ENCODE peak calls at places on chromosomes 3 and 15, in seven cellular contexts. O is left ventricle myocardium inferior; P is PC-9; J is fibroblast of lung; T is H9; A is CD4-positive, CD25-positive, alpha-beta regulatory T cell; M is GM23248. X is an unnamed sample.

GRCh38 chr3:194089357-194090177 is 46.4 kb upstream of the HES1 start:
- DNase-seq in O (peak), P (peak), J (peak), T (peak), A (no peak), M (peak), X (peak)

GRCh38 chr3:108331792-108332191 is 35.4 kb downstream of the HHLA2 start:
- DNase-seq in O (no peak), P (no peak), J (no peak), T (no peak), A (no peak), M (no peak), X (no peak)

GRCh38 chr15:66673410-66674322 is 28.4 kb upstream of the SMAD6 start:
- DNase-seq in O (peak), P (no peak), J (no peak), T (peak), A (no peak), M (peak), X (no peak)

GRCh38 chr3:59313365-59313764 is 263.5 kb upstream of the CFAP20DC start:
- DNase-seq in O (peak), P (no peak), J (peak), T (peak), A (peak), M (peak), X (no peak)

GRCh38 chr3:70748593-70748992 is 436.2 kb upstream of the MDFIC2 start:
- DNase-seq in O (no peak), P (no peak), J (no peak), T (peak), A (no peak), M (no peak), X (no peak)

GRCh38 chr15:70627734-70628541 is 135.4 kb downstream of the UACA start:
- DNase-seq in O (no peak), P (no peak), J (no peak), T (no peak), A (no peak), M (peak), X (no peak)

GRCh38 chr3:115071611-115072010 is 75.5 kb downstream of the ZBTB20 start:
- DNase-seq in O (no peak), P (no peak), J (no peak), T (no peak), A (no peak), M (peak), X (no peak)

GRCh38 chr3:156106721-156107373 is 13.5 kb upstream of the KCNAB1 start:
- DNase-seq in O (no peak), P (no peak), J (no peak), T (peak), A (no peak), M (no peak), X (no peak)

GRCh38 chr3:156535162-156535627 is 19.7 kb downstream of the SSR3 start:
- DNase-seq in O (peak), P (peak), J (peak), T (no peak), A (no peak), M (peak), X (peak)

GRCh38 chr3:5051772-5052171 is 70.3 kb upstream of the ARL8B start:
- DNase-seq in O (no peak), P (no peak), J (no peak), T (no peak), A (no peak), M (peak), X (no peak)

GRCh38 chr15:67063689-67064606 is 1.5 kb upstream of the SMAD3 start:
- DNase-seq in O (peak), P (peak), J (no peak), T (peak), A (no peak), M (no peak), X (no peak)

GRCh38 chr3:151278223-151278622 is at the start of gene P2RY14:
- DNase-seq in O (no peak), P (no peak), J (no peak), T (no peak), A (no peak), M (no peak), X (no peak)

GRCh38 chr3:141360888-141361598 is 7.3 kb upstream of the ZBTB38 start:
- DNase-seq in O (no peak), P (peak), J (peak), T (no peak), A (peak), M (peak), X (no peak)

GRCh38 chr3:197298858-197299854 is 744 bp upstream of the DLG1 start:
- DNase-seq in O (peak), P (peak), J (no peak), T (peak), A (no peak), M (peak), X (no peak)

GRCh38 chr3:9902372-9903237 is at the start of gene IL17RE:
- DNase-seq in O (no peak), P (peak), J (no peak), T (peak), A (no peak), M (no peak), X (peak)

GRCh38 chr15:88918738-88919137 is 5.6 kb upstream of the MFGE8 start:
- DNase-seq in O (peak), P (peak), J (peak), T (no peak), A (no peak), M (peak), X (no peak)

GRCh38 chr3:48186993-48187578 is 1.1 kb downstream of the CDC25A start:
- DNase-seq in O (no peak), P (no peak), J (peak), T (no peak), A (no peak), M (peak), X (no peak)

GRCh38 chr15:63357657-63358161 is 23.9 kb downstream of the CA12 start:
- DNase-seq in O (no peak), P (no peak), J (no peak), T (no peak), A (no peak), M (no peak), X (no peak)

GRCh38 chr3:195895900-195896360 is 12.4 kb downstream of the TNK2 start:
- DNase-seq in O (peak), P (peak), J (peak), T (no peak), A (peak), M (peak), X (no peak)

GRCh38 chr15:38253448-38253847 is 812 bp downstream of the SPRED1 start:
- DNase-seq in O (no peak), P (peak), J (peak), T (no peak), A (no peak), M (peak), X (no peak)

GRCh38 chr3:149489060-149489690 is 14.7 kb downstream of the TM4SF4 start:
- DNase-seq in O (no peak), P (no peak), J (no peak), T (peak), A (no peak), M (peak), X (no peak)

GRCh38 chr3:38141952-38142273 is 3.5 kb downstream of the MYD88 start:
- DNase-seq in O (no peak), P (peak), J (no peak), T (no peak), A (no peak), M (no peak), X (no peak)

GRCh38 chr15:99504071-99504822 is 61.5 kb upstream of the MEF2A start:
- DNase-seq in O (no peak), P (no peak), J (no peak), T (no peak), A (no peak), M (no peak), X (no peak)

GRCh38 chr15:66631616-66632263 is 65.9 kb upstream of the LCTL start:
- DNase-seq in O (no peak), P (no peak), J (no peak), T (no peak), A (no peak), M (no peak), X (no peak)

GRCh38 chr3:160739079-160739478 is 17.0 kb upstream of the PPM1L start:
- DNase-seq in O (peak), P (no peak), J (no peak), T (no peak), A (no peak), M (peak), X (no peak)

GRCh38 chr15:23035964-23036566 is 3.3 kb downstream of the TUBGCP5 start:
- DNase-seq in O (no peak), P (peak), J (peak), T (peak), A (peak), M (peak), X (no peak)

GRCh38 chr3:85384372-85384771 is 425.6 kb downstream of the CADM2 start:
- DNase-seq in O (no peak), P (no peak), J (no peak), T (no peak), A (no peak), M (no peak), X (no peak)

GRCh38 chr15:80531388-80532184 is 127.4 kb downstream of the ARNT2 start:
- DNase-seq in O (no peak), P (no peak), J (peak), T (no peak), A (no peak), M (no peak), X (no peak)

GRCh38 chr3:58868101-58868779 is 181.6 kb downstream of the CFAP20DC start:
- DNase-seq in O (no peak), P (no peak), J (no peak), T (no peak), A (no peak), M (no peak), X (no peak)

GRCh38 chr3:69370156-69370944 is 15.5 kb downstream of the FRMD4B start:
- DNase-seq in O (peak), P (peak), J (no peak), T (no peak), A (no peak), M (peak), X (peak)

GRCh38 chr15:62782100-62782791 is 260.3 kb upstream of the TPM1 start:
- DNase-seq in O (peak), P (peak), J (peak), T (peak), A (peak), M (peak), X (peak)

GRCh38 chr15:65377105-65377975 is 462 bp downstream of the IGDCC3 start:
- DNase-seq in O (no peak), P (peak), J (peak), T (peak), A (no peak), M (peak), X (no peak)

GRCh38 chr3:86245360-86245759 is 745.6 kb downstream of the VGLL3 start:
- DNase-seq in O (no peak), P (no peak), J (peak), T (no peak), A (no peak), M (no peak), X (no peak)

GRCh38 chr3:165233521-165234195 is 37.5 kb upstream of the SLITRK3 start:
- DNase-seq in O (no peak), P (no peak), J (no peak), T (no peak), A (no peak), M (no peak), X (no peak)

GRCh38 chr3:113065336-113065735 is 74.6 kb downstream of the GTPBP8 start:
- DNase-seq in O (no peak), P (no peak), J (no peak), T (no peak), A (no peak), M (no peak), X (no peak)

DNA sequence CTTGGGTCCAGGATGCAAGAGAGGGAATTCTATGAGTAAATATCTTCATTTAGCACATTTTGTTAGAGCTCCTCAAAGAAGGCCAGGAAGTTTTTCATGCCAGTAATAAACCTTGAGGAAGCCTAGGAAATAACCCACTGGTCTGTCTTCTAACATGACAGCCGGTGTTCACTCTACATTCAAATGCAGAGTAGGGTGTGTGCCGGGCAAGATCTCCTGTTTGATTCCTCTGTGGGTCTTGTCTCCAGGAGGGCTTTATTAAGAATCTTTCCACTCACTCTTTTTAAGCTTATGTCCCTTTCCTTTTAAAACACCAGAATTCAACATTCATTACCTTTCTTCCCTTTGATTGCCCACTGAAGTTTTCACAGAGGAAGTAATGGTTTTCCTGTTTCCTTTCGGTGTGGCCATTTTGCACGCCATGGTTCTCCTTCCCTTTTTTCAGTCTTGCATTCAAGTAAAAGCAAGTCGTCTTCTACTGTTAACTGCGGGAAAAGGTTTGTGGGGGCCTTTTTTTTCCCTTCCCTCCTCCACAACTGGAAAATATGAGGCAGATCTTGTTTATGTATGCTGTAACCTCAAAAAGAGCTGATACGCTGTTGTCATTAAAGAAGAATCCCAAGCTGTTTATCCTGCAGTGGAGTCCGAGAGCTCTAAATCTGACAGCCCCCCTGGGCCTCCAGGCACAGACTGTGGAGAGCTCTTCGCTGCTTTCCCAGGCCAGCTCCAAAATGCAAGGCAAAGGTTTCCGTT is 40.6 kb downstream of the FILIP1L start:
- DNase-seq in O (peak), P (no peak), J (peak), T (peak), A (no peak), M (no peak), X (no peak)
- H3K27ac ChIP-seq in O (peak), P (no peak), J (peak), T (no peak), A (no peak), M (no peak), X (peak)

DNA sequence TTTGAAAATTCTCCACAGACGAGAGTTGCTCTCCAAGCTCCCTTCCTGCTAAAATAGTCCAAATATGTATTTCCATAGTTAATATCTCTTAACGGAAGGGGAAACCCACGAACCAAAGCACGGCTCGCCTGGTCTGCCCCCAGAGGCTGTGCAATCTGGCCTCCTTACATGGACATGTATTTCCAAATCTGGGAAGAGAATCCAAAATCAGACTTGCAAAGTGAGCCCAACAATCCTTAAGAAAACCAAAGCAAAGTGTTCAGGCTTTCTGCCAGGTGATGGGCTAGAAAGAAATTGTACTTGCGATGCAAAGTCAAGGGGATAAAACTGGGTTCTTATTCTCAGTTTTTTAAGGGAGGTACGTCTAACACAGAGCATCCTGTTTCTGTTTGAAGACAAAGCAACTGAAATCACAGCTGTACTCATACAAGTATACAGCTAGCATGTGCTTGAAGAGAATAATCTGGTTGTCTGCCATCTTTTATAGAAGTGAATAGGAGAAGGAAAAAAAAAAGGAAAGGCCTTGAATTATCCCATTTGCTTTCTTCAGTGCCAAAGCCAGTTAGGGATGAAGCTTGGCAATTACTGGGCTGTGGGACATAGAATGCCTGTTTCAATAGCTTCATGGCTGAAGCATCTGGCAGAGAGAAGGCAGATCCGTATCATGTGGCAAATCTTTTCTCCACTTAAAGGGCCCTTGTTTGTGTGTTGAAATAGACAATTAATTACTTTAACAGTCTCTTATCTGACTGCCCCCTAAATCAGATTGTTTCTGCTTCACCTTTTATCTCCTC is 48.4 kb downstream of the LRIG1 start:
- DNase-seq in O (peak), P (no peak), J (peak), T (no peak), A (no peak), M (no peak), X (peak)
- H3K27ac ChIP-seq in O (peak), P (no peak), J (no peak), T (no peak), A (no peak), M (no peak), X (peak)

DNA sequence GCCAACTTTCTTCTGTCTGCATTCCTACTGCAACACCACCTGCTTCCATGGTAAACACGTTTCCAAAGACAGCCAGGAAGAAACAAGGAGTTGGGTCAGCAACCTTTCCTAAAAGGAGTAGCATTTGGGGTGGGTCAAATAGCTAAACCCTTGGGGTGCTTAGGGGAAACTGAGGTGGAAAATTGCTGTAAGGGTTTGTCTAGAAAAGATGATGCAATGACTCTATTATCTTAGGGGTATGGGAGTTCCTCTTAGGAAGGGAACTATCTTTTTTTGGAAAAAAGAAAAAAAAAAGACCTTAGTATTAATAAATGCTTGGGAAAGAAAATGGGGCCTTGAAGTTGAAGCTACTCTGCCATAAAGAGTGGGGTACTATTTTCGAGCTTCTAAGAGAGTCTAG is 86.1 kb upstream of the POMGNT2 start:
- DNase-seq in O (no peak), P (no peak), J (no peak), T (no peak), A (no peak), M (no peak), X (no peak)
- H3K27ac ChIP-seq in O (no peak), P (no peak), J (no peak), T (no peak), A (no peak), M (no peak), X (no peak)

GRCh38 chr3:171176244-171176925 is 149.9 kb upstream of the SLC2A2 start:
- DNase-seq in O (no peak), P (no peak), J (no peak), T (no peak), A (no peak), M (peak), X (no peak)
- H3K27ac ChIP-seq in O (peak), P (no peak), J (no peak), T (no peak), A (no peak), M (peak), X (peak)

DNA sequence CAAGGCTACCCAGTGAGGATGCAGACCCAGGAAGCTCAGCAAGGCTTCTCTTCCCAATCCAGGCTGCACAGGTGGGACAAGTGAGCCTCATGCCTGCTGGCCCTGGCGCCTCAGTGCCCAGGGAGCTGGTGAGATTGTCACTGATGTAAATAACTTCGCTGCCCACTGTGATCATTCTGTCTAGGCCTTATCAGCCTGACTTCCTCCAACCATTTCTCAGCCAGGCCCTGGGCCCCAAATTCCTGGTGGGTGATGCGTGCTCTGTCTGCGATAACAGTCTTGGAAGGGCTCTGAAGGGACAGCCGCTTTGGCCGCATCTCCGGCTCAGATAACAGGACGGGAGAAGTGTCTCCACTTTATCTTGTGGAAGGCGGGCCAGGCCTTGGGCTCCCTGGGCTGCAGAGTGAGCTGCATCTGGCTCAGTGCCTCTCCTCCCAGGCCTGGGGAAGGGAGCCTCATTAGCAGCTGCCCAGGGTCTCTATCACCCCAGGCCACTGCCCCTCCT is 2.2 kb upstream of the FBLN2 start:
- DNase-seq in O (peak), P (peak), J (peak), T (peak), A (no peak), M (peak), X (no peak)
- H3K27ac ChIP-seq in O (peak), P (peak), J (no peak), T (no peak), A (no peak), M (peak), X (no peak)

DNA sequence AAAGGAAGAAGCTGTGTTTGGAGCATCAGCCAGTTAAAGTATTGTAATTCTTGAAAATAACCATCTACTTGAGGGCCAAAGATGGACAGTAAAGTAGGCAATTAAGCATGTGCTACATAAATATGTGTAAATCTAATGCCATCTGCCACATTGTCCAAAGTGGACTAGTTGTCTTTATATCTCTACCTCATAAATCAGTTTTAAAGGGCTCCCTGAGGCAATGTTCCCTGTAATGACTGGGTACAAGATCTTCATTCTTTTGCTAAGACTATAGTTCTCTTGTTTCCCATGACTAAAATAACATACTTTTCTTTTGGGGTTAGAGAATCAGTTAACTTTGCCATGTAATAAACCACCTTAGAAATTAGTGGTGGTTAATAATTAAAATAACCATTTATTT is 460.0 kb upstream of the RARB start:
- DNase-seq in O (no peak), P (no peak), J (no peak), T (no peak), A (no peak), M (no peak), X (no peak)
- H3K27ac ChIP-seq in O (no peak), P (no peak), J (no peak), T (no peak), A (no peak), M (no peak), X (no peak)

X was measured in caudate nucleus.